ENCODE peak calls at places on chromosomes 12 and 14, in four cellular contexts. A, U, J and O are unnamed samples.

GRCh38 chr12:6141048-6141447 is 16.6 kb upstream of the VWF start:
- DNase-seq in A (no peak), U (no peak), J (no peak), O (no peak)

GRCh38 chr12:67002711-67003110 is 266.4 kb upstream of the CAND1 start:
- DNase-seq in A (no peak), U (no peak), J (no peak), O (no peak)

GRCh38 chr14:78127233-78127632 is 42.9 kb upstream of the NRXN3 start:
- DNase-seq in A (no peak), U (no peak), J (no peak), O (no peak)

GRCh38 chr14:98997526-98998205 is 274.3 kb downstream of the BCL11B start:
- DNase-seq in A (no peak), U (no peak), J (no peak), O (no peak)

GRCh38 chr12:108850854-108851573 is 6.4 kb downstream of the SSH1 start:
- DNase-seq in A (no peak), U (peak), J (peak), O (peak)

GRCh38 chr12:49330032-49330619 is 6.9 kb downstream of the C1QL4 start:
- DNase-seq in A (no peak), U (no peak), J (no peak), O (no peak)

GRCh38 chr14:61342486-61342885 is 21.1 kb downstream of the PRKCH start:
- DNase-seq in A (no peak), U (no peak), J (no peak), O (peak)

GRCh38 chr12:69900720-69901131 is 75.7 kb downstream of the MYRFL start:
- DNase-seq in A (peak), U (peak), J (peak), O (no peak)

GRCh38 chr14:76950043-76951020 is 78.2 kb downstream of the IRF2BPL start:
- DNase-seq in A (no peak), U (no peak), J (no peak), O (no peak)

GRCh38 chr14:21874946-21875345 is 201.3 kb upstream of the OR4E1 start:
- DNase-seq in A (no peak), U (no peak), J (no peak), O (no peak)

GRCh38 chr14:84237881-84238280 is 1292.1 kb upstream of the FLRT2 start:
- DNase-seq in A (no peak), U (no peak), J (no peak), O (no peak)

GRCh38 chr14:68650403-68650994 is 142.4 kb downstream of the ZFP36L1 start:
- DNase-seq in A (no peak), U (no peak), J (no peak), O (no peak)

GRCh38 chr14:23695220-23695999 is 59.2 kb downstream of the DHRS2 start:
- DNase-seq in A (no peak), U (peak), J (no peak), O (no peak)

GRCh38 chr14:68365228-68365627 is 427.6 kb downstream of the ZFP36L1 start:
- DNase-seq in A (no peak), U (no peak), J (no peak), O (no peak)

GRCh38 chr12:50013361-50014147 is 11.7 kb downstream of the RACGAP1 start:
- DNase-seq in A (no peak), U (no peak), J (no peak), O (no peak)

GRCh38 chr12:132818562-132818961 is 10.1 kb downstream of the GOLGA3 start:
- DNase-seq in A (no peak), U (no peak), J (no peak), O (no peak)

GRCh38 chr12:46131729-46132128 is 137.1 kb downstream of the SLC38A1 start:
- DNase-seq in A (no peak), U (no peak), J (no peak), O (no peak)

GRCh38 chr14:92437309-92437708 is 76.3 kb upstream of the RIN3 start:
- DNase-seq in A (no peak), U (no peak), J (no peak), O (no peak)

GRCh38 chr14:73524493-73524892 is 12.4 kb upstream of the ACOT1 start:
- DNase-seq in A (no peak), U (no peak), J (peak), O (no peak)

GRCh38 chr12:130632582-130633174 is 83.4 kb downstream of the RIMBP2 start:
- DNase-seq in A (no peak), U (no peak), J (no peak), O (no peak)

GRCh38 chr12:19893514-19893913 is 454.2 kb downstream of the AEBP2 start:
- DNase-seq in A (no peak), U (no peak), J (no peak), O (no peak)

GRCh38 chr14:102501751-102502315 is 7.7 kb downstream of the ANKRD9 start:
- DNase-seq in A (no peak), U (no peak), J (peak), O (no peak)

GRCh38 chr14:98633380-98633779 is 638.6 kb downstream of the BCL11B start:
- DNase-seq in A (peak), U (no peak), J (no peak), O (no peak)

GRCh38 chr12:34406996-34407300 is 384.7 kb downstream of the ALG10 start:
- DNase-seq in A (no peak), U (no peak), J (no peak), O (no peak)

GRCh38 chr14:36857136-36857535 is 195.5 kb downstream of the PAX9 start:
- DNase-seq in A (no peak), U (no peak), J (no peak), O (no peak)

GRCh38 chr12:14558377-14559051 is 9.2 kb downstream of the PLBD1 start:
- DNase-seq in A (no peak), U (no peak), J (no peak), O (no peak)

GRCh38 chr12:1099158-1099557 is 108.1 kb downstream of the ERC1 start:
- DNase-seq in A (no peak), U (no peak), J (no peak), O (peak)

GRCh38 chr14:56797569-56798446 is 12.5 kb downstream of the OTX2 start:
- DNase-seq in A (no peak), U (no peak), J (no peak), O (no peak)

GRCh38 chr12:57107456-57107855 is 3.7 kb downstream of the STAT6 start:
- DNase-seq in A (no peak), U (no peak), J (peak), O (no peak)

GRCh38 chr12:6092784-6093722 is 31.4 kb downstream of the VWF start:
- DNase-seq in A (no peak), U (no peak), J (no peak), O (no peak)

GRCh38 chr14:68705741-68706283 is 87.1 kb downstream of the ZFP36L1 start:
- DNase-seq in A (no peak), U (no peak), J (peak), O (no peak)

GRCh38 chr12:46808317-46808716 is 17.5 kb downstream of the SLC38A4 start:
- DNase-seq in A (no peak), U (no peak), J (no peak), O (no peak)

GRCh38 chr12:43742106-43742505 is 16.5 kb downstream of the PUS7L start:
- DNase-seq in A (no peak), U (no peak), J (no peak), O (no peak)

GRCh38 chr12:49051373-49051764 is 9.2 kb downstream of the KMT2D start:
- DNase-seq in A (no peak), U (no peak), J (no peak), O (no peak)

GRCh38 chr14:78946949-78947348 is 776.8 kb downstream of the NRXN3 start:
- DNase-seq in A (no peak), U (no peak), J (no peak), O (no peak)

GRCh38 chr14:32324601-32325000 is 4.5 kb upstream of the AKAP6 start:
- DNase-seq in A (no peak), U (no peak), J (no peak), O (no peak)

GRCh38 chr14:52778702-52779101 is 12.7 kb downstream of the GNPNAT1 start:
- DNase-seq in A (no peak), U (no peak), J (no peak), O (no peak)

GRCh38 chr14:99758121-99758871 is 34.9 kb upstream of the EML1 start:
- DNase-seq in A (no peak), U (no peak), J (no peak), O (no peak)

DNA sequence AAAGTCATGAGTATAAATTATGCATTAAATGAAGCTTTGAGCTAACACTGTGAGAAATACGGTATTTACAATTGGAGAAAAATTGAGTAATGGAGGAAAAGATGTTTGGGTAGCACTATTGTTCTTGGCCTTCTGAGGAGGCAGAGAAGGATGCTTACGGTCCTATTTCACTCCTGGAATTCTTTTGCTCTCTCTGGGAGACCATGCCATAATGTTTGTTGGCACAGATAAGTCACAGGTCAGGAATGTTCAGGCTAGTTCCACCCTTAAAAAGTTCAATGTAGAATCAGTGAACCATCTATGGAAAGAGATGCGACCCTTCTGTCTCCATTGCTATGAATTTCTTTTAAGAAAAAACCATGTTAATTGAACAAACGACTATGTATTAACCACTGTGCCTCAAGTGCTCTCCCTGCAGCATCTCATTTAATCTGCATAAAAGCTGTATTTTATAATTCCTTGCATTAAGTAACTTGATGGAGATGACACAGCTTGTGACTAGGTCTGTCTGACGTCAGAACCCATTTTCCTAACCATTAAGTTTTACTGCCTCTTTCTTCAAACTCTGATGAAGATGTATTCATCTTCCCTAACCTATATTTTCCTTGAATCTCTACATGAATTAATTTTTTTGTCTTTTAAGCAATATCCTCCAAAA is 9.5 kb downstream of the BATF start:
- DNase-seq in A (no peak), U (no peak), J (no peak), O (no peak)
- TF ChIP-seq NFIC in A (no peak), U (no peak), J (no peak), O (no peak)

DNA sequence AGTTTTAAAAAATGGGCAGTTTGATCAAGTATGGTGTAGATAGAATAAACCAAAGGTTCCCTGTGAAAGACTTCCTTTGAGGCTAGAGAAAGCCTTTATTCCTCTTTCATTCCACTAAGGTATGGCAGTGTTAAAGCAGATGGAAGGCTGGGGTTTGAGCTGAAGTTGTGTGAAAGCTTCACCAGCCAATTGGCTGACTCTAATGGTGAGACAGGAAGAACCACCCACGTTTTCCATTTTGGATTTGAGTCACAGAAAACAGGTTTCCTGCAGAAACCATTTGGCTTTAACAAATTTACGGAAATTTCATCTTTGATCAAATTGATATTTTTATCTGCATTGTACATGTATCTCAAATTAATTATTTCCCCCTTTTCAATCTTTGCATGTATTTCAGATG is 455.0 kb downstream of the PCNX1 start:
- DNase-seq in A (no peak), U (no peak), J (no peak), O (no peak)
- TF ChIP-seq NFIC in A (no peak), U (no peak), J (no peak), O (no peak)

DNA sequence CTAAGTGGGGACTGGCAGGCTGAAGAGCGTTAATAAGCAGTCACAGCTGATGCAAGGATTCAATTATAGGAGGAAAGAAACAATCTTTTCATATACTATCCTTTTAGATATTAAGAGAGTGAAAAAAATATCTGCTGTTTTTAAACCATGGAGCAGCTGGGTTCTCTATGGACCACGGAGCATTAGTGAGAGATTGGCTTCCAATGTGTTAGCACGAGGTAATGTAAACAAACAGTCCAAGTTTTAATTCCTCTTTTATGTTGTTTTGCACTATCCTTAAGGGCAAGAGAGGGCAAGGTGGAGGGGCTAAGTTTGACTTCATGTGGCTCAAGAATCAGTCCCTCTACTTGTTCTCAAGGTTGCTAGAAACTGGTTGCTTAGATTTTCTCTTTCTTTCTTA is 30.9 kb downstream of the CDKN1B start:
- DNase-seq in A (no peak), U (no peak), J (no peak), O (no peak)
- TF ChIP-seq NFIC in A (no peak), U (no peak), J (no peak), O (no peak)

GRCh38 chr14:71714225-71714624 is 218.0 kb upstream of the RGS6 start:
- DNase-seq in A (no peak), U (no peak), J (no peak), O (no peak)
- TF ChIP-seq NFIC in A (no peak), U (peak), J (no peak), O (no peak)

DNA sequence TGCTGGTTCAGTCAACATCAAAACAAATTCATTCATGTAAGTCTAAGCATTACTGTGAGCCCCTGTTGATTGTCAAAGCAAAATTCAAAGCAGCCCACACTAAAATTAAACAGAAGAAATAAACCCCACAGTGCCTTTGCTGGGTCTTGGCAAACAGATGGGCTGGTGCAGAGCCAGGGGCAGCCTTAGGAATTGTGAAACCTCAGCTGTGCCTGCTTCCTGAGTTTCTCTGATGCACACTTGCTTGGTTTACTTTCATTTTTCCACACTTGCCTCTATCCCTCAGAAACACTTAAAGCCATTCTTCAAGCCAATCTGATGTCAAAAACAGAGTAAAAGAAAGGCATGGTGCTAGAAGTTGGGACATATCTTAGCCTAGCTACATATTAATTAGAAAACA is 6.5 kb upstream of the PLEKHG7 start:
- DNase-seq in A (no peak), U (no peak), J (no peak), O (no peak)
- TF ChIP-seq NFIC in A (no peak), U (no peak), J (no peak), O (no peak)